ENCODE peak calls at places on chromosomes 2 and 18, in five cellular contexts. N is GM23338, F is body of pancreas, B is tibial artery, W is transverse colon. P is an unnamed sample. For H3K36me3, the result is how much of the 10 kb centered on the place peaks cover.

GRCh38 chr18:58208207-58208944 is 164.3 kb downstream of the NEDD4L start:
- DNase-seq in N (no peak), F (no peak), B (no peak), W (no peak), P (peak)

GRCh38 chr2:14572588-14573089 is 59.9 kb upstream of the LRATD1 start:
- DNase-seq in N (no peak), F (no peak), B (no peak), W (no peak), P (no peak)

GRCh38 chr2:62672601-62673000 is 32.9 kb upstream of the EHBP1 start:
- DNase-seq in N (peak), F (no peak), B (no peak), W (no peak), P (no peak)

GRCh38 chr18:55522011-55522410 is 66.0 kb downstream of the TCF4 start:
- DNase-seq in N (peak), F (no peak), B (no peak), W (peak), P (no peak)

GRCh38 chr2:112541315-112542122 is 746 bp upstream of the POLR1B start:
- DNase-seq in N (peak), F (peak), B (peak), W (peak), P (no peak)

GRCh38 chr2:173934895-173935294 is 30.3 kb downstream of the SP3 start:
- DNase-seq in N (no peak), F (no peak), B (no peak), W (no peak), P (no peak)

GRCh38 chr2:71842744-71843143 is 304.9 kb downstream of the CYP26B1 start:
- DNase-seq in N (no peak), F (no peak), B (no peak), W (no peak), P (no peak)

GRCh38 chr18:1048048-1048447 is 143.4 kb downstream of the ADCYAP1 start:
- DNase-seq in N (no peak), F (no peak), B (no peak), W (no peak), P (peak)

GRCh38 chr2:126949775-126950174 is 51.1 kb downstream of the TEX51 start:
- DNase-seq in N (no peak), F (no peak), B (no peak), W (no peak), P (no peak)

GRCh38 chr2:179876266-179876665 is 14.9 kb upstream of the ZNF385B start:
- DNase-seq in N (no peak), F (no peak), B (no peak), W (no peak), P (no peak)

GRCh38 chr2:15751477-15751876 is 159.8 kb downstream of the DDX1 start:
- DNase-seq in N (no peak), F (no peak), B (no peak), W (no peak), P (no peak)

GRCh38 chr2:217951521-217952247 is 51.1 kb downstream of the TNS1 start:
- DNase-seq in N (no peak), F (peak), B (peak), W (no peak), P (no peak)

GRCh38 chr18:710418-711300 is 1.8 kb downstream of the ENOSF1 start:
- DNase-seq in N (no peak), F (no peak), B (no peak), W (no peak), P (no peak)

GRCh38 chr2:40178971-40179370 is 272.9 kb downstream of the SLC8A1 start:
- DNase-seq in N (no peak), F (no peak), B (no peak), W (no peak), P (no peak)

GRCh38 chr18:75489493-75490190 is 62.1 kb upstream of the SMIM21 start:
- DNase-seq in N (no peak), F (no peak), B (no peak), W (no peak), P (peak)

GRCh38 chr18:70578480-70578879 is 289.6 kb downstream of the SOCS6 start:
- DNase-seq in N (no peak), F (no peak), B (no peak), W (no peak), P (no peak)

GRCh38 chr2:196500686-196501431 is 138.7 kb upstream of the CCDC150 start:
- DNase-seq in N (peak), F (no peak), B (no peak), W (no peak), P (no peak)

GRCh38 chr2:135167273-135167672 is 115.2 kb downstream of the RAB3GAP1 start:
- DNase-seq in N (no peak), F (no peak), B (no peak), W (no peak), P (no peak)

GRCh38 chr2:158664987-158665386 is 130.1 kb upstream of the DAPL1 start:
- DNase-seq in N (no peak), F (no peak), B (no peak), W (no peak), P (no peak)

GRCh38 chr2:10688921-10689807 is 611 bp downstream of the NOL10 start:
- DNase-seq in N (peak), F (peak), B (peak), W (peak), P (no peak)

GRCh38 chr2:175630319-175631246 is 371.5 kb downstream of the LNPK start:
- DNase-seq in N (peak), F (no peak), B (no peak), W (no peak), P (no peak)

GRCh38 chr2:70161069-70161534 is 29.7 kb downstream of the C2orf42 start:
- DNase-seq in N (peak), F (no peak), B (no peak), W (peak), P (no peak)

GRCh38 chr2:191231995-191232394 is 13.2 kb upstream of the MYO1B start:
- DNase-seq in N (peak), F (no peak), B (no peak), W (no peak), P (no peak)

GRCh38 chr18:39434223-39434622 is 1868.6 kb upstream of the CELF4 start:
- DNase-seq in N (no peak), F (no peak), B (no peak), W (no peak), P (no peak)

GRCh38 chr2:71613953-71614925 is 160.9 kb downstream of the DYSF start:
- DNase-seq in N (no peak), F (peak), B (peak), W (no peak), P (no peak)

GRCh38 chr2:67311536-67311935 is 85.6 kb upstream of the ETAA1 start:
- DNase-seq in N (no peak), F (no peak), B (no peak), W (no peak), P (no peak)

GRCh38 chr2:113080134-113080533 is 12.4 kb downstream of the IL1F10 start:
- DNase-seq in N (peak), F (peak), B (no peak), W (peak), P (no peak)

GRCh38 chr18:46660955-46661749 is 4.1 kb upstream of the LOXHD1 start:
- DNase-seq in N (peak), F (no peak), B (no peak), W (no peak), P (no peak)

GRCh38 chr18:8084160-8084559 is 517.0 kb downstream of the PTPRM start:
- DNase-seq in N (peak), F (peak), B (no peak), W (no peak), P (no peak)

GRCh38 chr2:39516347-39517101 is 79.4 kb upstream of the MAP4K3 start:
- DNase-seq in N (peak), F (peak), B (peak), W (peak), P (no peak)

GRCh38 chr18:44136326-44136725 is 544.4 kb upstream of the SETBP1 start:
- DNase-seq in N (no peak), F (no peak), B (no peak), W (no peak), P (no peak)

GRCh38 chr2:101205521-101205998 is 47.1 kb upstream of the CNOT11 start:
- DNase-seq in N (peak), F (peak), B (peak), W (peak), P (no peak)

GRCh38 chr2:233418761-233419625 is 64.7 kb downstream of the DGKD start:
- DNase-seq in N (no peak), F (no peak), B (peak), W (no peak), P (no peak)

GRCh38 chr2:221134718-221135117 is 437.4 kb downstream of the EPHA4 start:
- DNase-seq in N (no peak), F (no peak), B (no peak), W (no peak), P (no peak)

DNA sequence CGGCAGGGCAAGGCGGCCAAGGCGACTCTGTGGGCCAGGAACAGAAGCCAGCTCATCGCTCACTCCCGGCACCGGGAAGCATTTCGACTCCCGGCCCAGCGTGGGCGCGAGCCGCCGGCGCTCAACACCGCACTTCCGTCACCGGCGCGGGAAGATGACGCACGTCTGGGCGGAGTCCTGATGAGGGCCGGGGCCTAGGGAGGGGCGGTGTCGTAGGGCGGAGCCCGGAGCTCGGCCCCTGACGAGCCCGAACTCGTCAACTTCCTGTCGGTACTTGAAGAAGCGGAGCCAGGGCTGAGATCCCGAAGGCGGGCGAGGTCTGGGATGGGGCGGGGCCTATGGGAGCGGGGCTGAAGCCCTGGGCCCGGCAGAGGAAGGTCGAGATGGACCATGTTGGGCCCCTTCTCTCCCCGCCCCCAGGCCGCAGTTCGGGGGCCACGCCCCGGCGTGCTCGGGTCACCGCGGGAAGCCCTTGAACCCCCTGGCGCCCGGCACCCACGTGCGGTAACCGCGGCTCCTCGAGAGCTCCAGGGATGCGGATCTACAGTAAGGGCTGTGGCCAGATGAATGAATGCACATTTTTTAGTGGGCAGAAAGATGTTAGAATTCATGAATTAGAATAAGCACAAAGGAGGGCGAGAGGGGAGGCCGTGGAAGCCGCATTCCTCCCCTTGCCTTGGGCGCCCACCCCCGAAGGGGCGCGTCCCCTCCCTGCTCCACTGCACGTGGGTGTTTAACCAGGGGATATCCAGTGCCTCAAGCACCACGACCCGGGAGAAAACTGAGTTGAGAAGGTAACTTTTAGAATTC is at the start of gene RNASEH1:
- DNase-seq in N (peak), F (peak), B (peak), W (peak), P (peak)
- TF ChIP-seq CTCF in N (no peak), F (no peak), B (no peak), W (no peak), P (no peak)

GRCh38 chr2:237092920-237093781 is 7.5 kb downstream of the COPS8 start:
- DNase-seq in N (peak), F (no peak), B (no peak), W (no peak), P (no peak)
- H3K36me3 ChIP-seq in N (under half), F (under half), B (under half), W (under half), P (under half)

GRCh38 chr2:44939074-44940052 is 2.1 kb upstream of the SIX3 start:
- DNase-seq in N (peak), F (no peak), B (peak), W (no peak), P (no peak)

GRCh38 chr2:44938287-44939073 is 3.0 kb upstream of the SIX3 start:
- DNase-seq in N (peak), F (no peak), B (no peak), W (no peak), P (no peak)

GRCh38 chr2:44936275-44936674 is 5.2 kb upstream of the SIX3 start:
- DNase-seq in N (no peak), F (no peak), B (no peak), W (no peak), P (no peak)

GRCh38 chr2:44936715-44937687 is 4.5 kb upstream of the SIX3 start:
- DNase-seq in N (peak), F (no peak), B (no peak), W (no peak), P (no peak)

DNA sequence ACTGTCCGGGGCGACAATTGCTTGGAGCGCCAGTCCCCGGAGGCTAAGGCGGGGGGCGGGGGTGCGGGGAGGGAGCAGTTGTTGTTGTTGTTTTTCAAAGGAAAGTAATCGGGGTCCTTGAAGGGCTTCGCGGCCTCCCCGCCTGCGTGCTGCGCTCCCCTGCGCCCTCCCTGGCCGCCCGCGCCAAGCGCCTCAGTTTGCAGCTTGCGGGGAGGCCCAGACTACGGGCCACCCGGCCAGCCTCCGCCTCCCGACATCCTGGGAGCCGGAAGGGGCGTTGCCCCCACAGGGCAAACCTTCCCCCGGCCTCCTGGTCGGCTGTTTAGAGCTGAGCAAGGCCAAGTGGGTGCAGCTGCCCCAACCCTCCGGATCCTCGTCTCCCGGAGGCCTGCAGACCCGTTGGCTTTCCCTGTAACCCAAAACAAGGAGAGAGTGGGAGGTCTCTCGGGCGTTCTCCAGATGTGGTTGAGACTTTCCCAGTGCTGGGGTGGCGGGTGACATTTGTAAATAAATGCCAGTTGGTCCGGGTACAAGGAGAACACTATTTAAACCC is 3.7 kb upstream of the SIX3 start:
- DNase-seq in N (peak), F (no peak), B (no peak), W (no peak), P (no peak)
- H3K4me3 ChIP-seq in N (peak), F (no peak), B (no peak), W (peak), P (no peak)

GRCh38 chr2:188369365-188369764 is 77.7 kb downstream of the GULP1 start:
- DNase-seq in N (peak), F (peak), B (no peak), W (peak), P (no peak)
- TF ChIP-seq CTCF in N (peak), F (peak), B (peak), W (peak), P (peak)

DNA sequence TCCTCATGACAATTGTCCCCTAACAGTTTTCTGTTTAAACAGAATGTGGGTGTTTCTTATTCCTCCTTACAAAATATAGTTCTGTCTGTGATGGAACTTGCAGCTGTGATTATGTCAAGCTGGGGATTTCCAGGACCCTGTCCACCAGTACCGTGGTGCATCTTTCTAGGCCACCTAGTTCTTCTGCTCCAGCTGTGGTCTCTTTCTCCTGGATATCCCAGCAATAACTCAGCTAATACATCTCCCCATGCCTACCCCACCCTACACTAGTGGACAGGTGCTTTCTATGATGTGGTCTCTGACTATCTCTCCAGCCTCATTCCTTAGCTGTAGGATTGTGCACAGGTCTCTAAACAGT is 25.8 kb downstream of the ITPRID2 start:
- DNase-seq in N (no peak), F (no peak), B (no peak), W (no peak), P (no peak)
- H3K36me3 ChIP-seq in N (under half), F (under half), B (half or more), W (half or more), P (under half)

DNA sequence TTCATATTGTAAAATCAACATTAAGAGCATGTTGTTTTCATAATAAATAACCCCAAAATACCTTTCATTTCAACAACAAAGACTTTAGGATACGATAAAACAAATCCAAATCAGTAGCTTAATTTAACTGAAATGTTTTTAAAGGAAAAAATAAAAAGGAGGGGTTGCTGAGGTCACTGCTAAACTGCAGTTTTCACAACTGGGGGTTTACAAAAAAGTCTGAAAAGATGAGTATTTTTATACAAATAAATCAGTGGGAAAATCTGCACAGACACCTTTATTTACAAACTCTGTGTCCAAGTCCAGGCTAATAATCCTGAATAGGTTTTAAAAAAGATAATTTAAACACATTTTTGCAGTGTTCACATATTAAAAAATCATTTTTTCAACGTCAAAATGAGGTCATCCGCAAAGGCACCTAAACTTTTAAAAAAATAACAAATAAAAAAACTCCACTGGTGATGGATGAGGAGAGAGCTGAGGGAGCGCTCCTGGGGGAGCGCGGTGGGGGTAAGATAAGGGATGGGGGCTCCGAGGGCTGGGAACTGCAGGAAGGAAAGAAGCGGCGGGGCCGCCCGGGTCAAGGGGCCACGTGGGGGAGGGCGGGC is 3.1 kb downstream of the DLX2 start:
- DNase-seq in N (no peak), F (no peak), B (no peak), W (no peak), P (no peak)
- H3K4me3 ChIP-seq in N (peak), F (no peak), B (no peak), W (peak), P (peak)

P was measured in BJ.